ENCODE peak calls at places on chromosomes 1 and 21, in six cellular contexts. N, L, S, E, Q and W are unnamed samples.

GRCh38 chr1:17539526-17540254 is at the start of gene ARHGEF10L:
- DNase-seq in N (peak), L (no peak), S (peak), E (peak), Q (no peak), W (no peak)

GRCh38 chr1:170959385-170959784 is 24.1 kb downstream of the MROH9 start:
- DNase-seq in N (peak), L (peak), S (no peak), E (no peak), Q (no peak), W (no peak)

GRCh38 chr1:21547876-21548275 is 38.7 kb downstream of the ALPL start:
- DNase-seq in N (no peak), L (no peak), S (no peak), E (no peak), Q (no peak), W (no peak)

GRCh38 chr1:243271990-243272389 is 16.1 kb downstream of the SDCCAG8 start:
- DNase-seq in N (no peak), L (no peak), S (no peak), E (no peak), Q (no peak), W (no peak)

GRCh38 chr1:111848852-111849545 is 93.3 kb downstream of the DDX20 start:
- DNase-seq in N (no peak), L (no peak), S (no peak), E (no peak), Q (no peak), W (no peak)

GRCh38 chr1:179016694-179017382 is 8.9 kb upstream of the FAM20B start:
- DNase-seq in N (peak), L (peak), S (peak), E (no peak), Q (no peak), W (peak)

GRCh38 chr1:44405804-44406743 is 1.0 kb downstream of the RNF220 start:
- DNase-seq in N (no peak), L (no peak), S (no peak), E (peak), Q (peak), W (no peak)

GRCh38 chr1:205329719-205330118 is 8.2 kb upstream of the NUAK2 start:
- DNase-seq in N (no peak), L (no peak), S (no peak), E (no peak), Q (no peak), W (no peak)

GRCh38 chr21:28944296-28944695 is 48.4 kb downstream of the LTN1 start:
- DNase-seq in N (peak), L (no peak), S (no peak), E (no peak), Q (no peak), W (no peak)

GRCh38 chr1:244840219-244840794 is 4.8 kb downstream of the COX20 start:
- DNase-seq in N (no peak), L (no peak), S (no peak), E (no peak), Q (no peak), W (no peak)

GRCh38 chr1:70042090-70042716 is 163.2 kb downstream of the LRRC40 start:
- DNase-seq in N (peak), L (no peak), S (no peak), E (peak), Q (no peak), W (no peak)

GRCh38 chr21:20971296-20971921 is 26.8 kb upstream of the NCAM2 start:
- DNase-seq in N (peak), L (peak), S (peak), E (peak), Q (peak), W (no peak)

GRCh38 chr1:103529746-103530145 is 4.2 kb downstream of the RNPC3 start:
- DNase-seq in N (peak), L (no peak), S (peak), E (no peak), Q (peak), W (no peak)

GRCh38 chr21:44761011-44761729 is 40.5 kb downstream of the UBE2G2 start:
- DNase-seq in N (no peak), L (no peak), S (no peak), E (peak), Q (peak), W (no peak)

GRCh38 chr1:79815115-79815514 is 808.6 kb upstream of the ADGRL4 start:
- DNase-seq in N (peak), L (no peak), S (no peak), E (no peak), Q (no peak), W (no peak)

GRCh38 chr21:36917487-36918158 is 48.8 kb downstream of the HLCS start:
- DNase-seq in N (peak), L (peak), S (peak), E (peak), Q (no peak), W (no peak)

DNA sequence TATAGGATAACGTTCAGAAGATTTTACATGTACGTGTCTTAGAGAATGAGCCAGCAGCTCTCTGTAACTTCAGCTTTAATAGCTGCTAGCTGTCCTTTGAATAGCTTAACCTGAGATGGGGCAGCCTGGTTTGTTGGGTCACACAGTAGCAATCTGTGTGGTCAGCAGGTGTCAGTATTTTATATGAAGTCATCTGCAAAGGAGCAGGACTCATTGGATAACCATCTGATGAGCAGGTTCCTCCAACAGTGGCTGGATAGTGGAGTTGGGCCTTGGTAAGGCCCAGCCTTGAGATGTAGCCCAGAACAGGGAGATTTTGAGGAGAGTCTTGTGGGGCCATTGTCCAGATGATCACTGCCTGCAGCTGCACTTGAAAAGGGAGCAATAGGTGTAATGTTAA is 6.4 kb downstream of the GSTM5 start:
- DNase-seq in N (no peak), L (no peak), S (no peak), E (no peak), Q (no peak), W (no peak)
- TF ChIP-seq CTCF in N (no peak), L (no peak), S (peak), E (no peak), Q (no peak), W (no peak)

GRCh38 chr1:160282807-160283206 is 2.1 kb downstream of the PEX19 start:
- DNase-seq in N (no peak), L (no peak), S (no peak), E (no peak), Q (no peak), W (no peak)
- TF ChIP-seq CTCF in N (no peak), L (no peak), S (no peak), E (no peak), Q (no peak), W (no peak)

DNA sequence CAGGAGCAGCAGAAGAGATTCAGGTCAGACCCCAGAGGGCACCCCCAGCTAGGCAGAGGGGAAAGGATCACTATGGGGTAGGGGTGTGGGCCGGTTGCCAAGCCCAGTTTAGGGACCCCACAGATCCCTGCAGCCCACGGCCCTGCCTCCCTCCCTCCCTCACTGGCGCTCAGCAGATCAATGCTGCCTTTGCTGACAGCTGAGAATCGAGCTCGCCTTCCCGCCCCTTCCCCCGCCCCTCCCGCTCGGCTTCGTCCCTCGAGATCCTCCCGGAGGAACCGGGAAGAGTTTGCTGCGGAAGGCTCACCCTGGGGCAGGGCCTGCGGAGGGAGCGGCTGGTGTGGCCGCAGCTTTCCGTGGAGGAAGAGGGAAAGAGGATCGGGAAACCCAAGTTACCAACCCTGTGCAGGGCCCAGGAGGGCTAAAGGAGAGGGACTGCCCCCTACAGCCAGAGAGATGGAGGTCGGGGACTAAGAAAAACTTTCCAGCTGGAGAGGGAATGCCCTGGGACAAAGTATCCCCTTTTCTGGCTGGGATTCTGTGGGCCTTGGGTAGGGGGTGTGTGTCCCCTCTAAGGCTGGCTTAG is 1.1 kb upstream of the KCNQ4 start:
- DNase-seq in N (no peak), L (peak), S (no peak), E (peak), Q (no peak), W (no peak)
- TF ChIP-seq CTCF in N (no peak), L (no peak), S (no peak), E (no peak), Q (no peak), W (no peak)

GRCh38 chr1:90729484-90730246 is 12.6 kb upstream of the BARHL2 start:
- DNase-seq in N (no peak), L (no peak), S (no peak), E (peak), Q (peak), W (no peak)
- TF ChIP-seq CTCF in N (no peak), L (peak), S (peak), E (peak), Q (peak), W (no peak)

GRCh38 chr1:30420519-30421050 is 302.8 kb downstream of the MATN1 start:
- DNase-seq in N (no peak), L (no peak), S (no peak), E (no peak), Q (no peak), W (no peak)
- TF ChIP-seq CTCF in N (no peak), L (no peak), S (no peak), E (no peak), Q (no peak), W (no peak)

GRCh38 chr21:25313891-25314646 is 293.2 kb downstream of the MRPL39 start:
- DNase-seq in N (peak), L (peak), S (no peak), E (peak), Q (no peak), W (no peak)
- TF ChIP-seq CTCF in N (peak), L (peak), S (peak), E (peak), Q (no peak), W (no peak)

GRCh38 chr1:143698016-143698415 is 273.8 kb downstream of the FAM72C start:
- DNase-seq in N (no peak), L (peak), S (peak), E (no peak), Q (peak), W (no peak)
- TF ChIP-seq CTCF in N (peak), L (peak), S (peak), E (peak), Q (peak), W (no peak)

GRCh38 chr21:39204134-39204533 is 20.9 kb upstream of the PSMG1 start:
- DNase-seq in N (no peak), L (no peak), S (no peak), E (no peak), Q (no peak), W (no peak)
- TF ChIP-seq CTCF in N (peak), L (no peak), S (no peak), E (peak), Q (peak), W (no peak)

GRCh38 chr1:94801919-94802546 is 18.1 kb upstream of the SLC44A3 start:
- DNase-seq in N (peak), L (peak), S (peak), E (peak), Q (no peak), W (no peak)
- TF ChIP-seq CTCF in N (peak), L (peak), S (peak), E (peak), Q (no peak), W (no peak)